ENCODE peak calls at places on chromosomes 2 and 18, in four cellular contexts. C is T-cell, D is GM20000, W is NT2/D1. F is an unnamed sample.

GRCh38 chr2:158773121-158773520 is 22.0 kb upstream of the DAPL1 start:
- DNase-seq in C (no peak), D (no peak), W (no peak), F (no peak)

GRCh38 chr2:172613035-172613434 is 57.1 kb downstream of the PDK1 start:
- DNase-seq in C (no peak), D (no peak), W (no peak), F (no peak)

GRCh38 chr2:85539361-85540130 is 578 bp downstream of the MAT2A start:
- DNase-seq in C (peak), D (peak), W (no peak), F (no peak)

GRCh38 chr2:135494917-135495316 is 36.1 kb downstream of the ZRANB3 start:
- DNase-seq in C (no peak), D (no peak), W (no peak), F (no peak)

GRCh38 chr2:17517481-17518211 is 594 bp downstream of the RAD51AP2 start:
- DNase-seq in C (no peak), D (no peak), W (no peak), F (no peak)

GRCh38 chr2:219182331-219183150 is 4.5 kb downstream of the RETREG2 start:
- DNase-seq in C (no peak), D (no peak), W (no peak), F (no peak)

GRCh38 chr2:219453691-219454131 is 19.1 kb downstream of the SPEG start:
- DNase-seq in C (no peak), D (no peak), W (no peak), F (no peak)

GRCh38 chr18:54835944-54836343 is 7.7 kb downstream of the RAB27B start:
- DNase-seq in C (no peak), D (no peak), W (no peak), F (no peak)

GRCh38 chr18:13577091-13577697 is 149.2 kb downstream of the FAM210A start:
- DNase-seq in C (no peak), D (peak), W (no peak), F (no peak)

GRCh38 chr2:47072018-47072691 is 83.0 kb downstream of the STPG4 start:
- DNase-seq in C (no peak), D (no peak), W (no peak), F (no peak)

GRCh38 chr2:28390241-28390856 is 2.3 kb upstream of the FOSL2 start:
- DNase-seq in C (peak), D (peak), W (no peak), F (no peak)

GRCh38 chr2:104752504-104752903 is 101.4 kb upstream of the POU3F3 start:
- DNase-seq in C (no peak), D (no peak), W (no peak), F (no peak)

GRCh38 chr2:234241656-234242445 is 191.3 kb downstream of the SPP2 start:
- DNase-seq in C (no peak), D (no peak), W (no peak), F (no peak)

GRCh38 chr18:49616618-49617328 is 54.9 kb downstream of the LIPG start:
- DNase-seq in C (no peak), D (no peak), W (no peak), F (no peak)

GRCh38 chr2:153071090-153071489 is 352.7 kb downstream of the ARL6IP6 start:
- DNase-seq in C (no peak), D (no peak), W (no peak), F (no peak)

GRCh38 chr2:69689466-69689865 is 45.9 kb upstream of the AAK1 start:
- DNase-seq in C (no peak), D (no peak), W (no peak), F (no peak)

GRCh38 chr18:49786019-49786720 is 27.2 kb downstream of the ACAA2 start:
- DNase-seq in C (no peak), D (no peak), W (no peak), F (no peak)

GRCh38 chr2:74501335-74502071 is 2.1 kb upstream of the LBX2 start:
- DNase-seq in C (no peak), D (peak), W (no peak), F (no peak)

GRCh38 chr2:62354771-62355550 is 151.0 kb downstream of the TMEM17 start:
- DNase-seq in C (no peak), D (no peak), W (no peak), F (peak)

GRCh38 chr2:108279468-108279867 is 9.2 kb upstream of the SULT1C2 start:
- DNase-seq in C (no peak), D (no peak), W (no peak), F (no peak)

GRCh38 chr2:7574385-7574784 is 657.2 kb downstream of the RNF144A start:
- DNase-seq in C (no peak), D (no peak), W (no peak), F (no peak)

GRCh38 chr2:149145314-149146295 is 107.1 kb downstream of the LYPD6B start:
- DNase-seq in C (no peak), D (no peak), W (no peak), F (no peak)

GRCh38 chr2:28375236-28375635 is 17.4 kb upstream of the FOSL2 start:
- DNase-seq in C (no peak), D (no peak), W (no peak), F (no peak)

GRCh38 chr2:238925281-238925680 is 77.4 kb downstream of the TWIST2 start:
- DNase-seq in C (no peak), D (no peak), W (no peak), F (no peak)

GRCh38 chr2:57962861-57963260 is 83.7 kb upstream of the VRK2 start:
- DNase-seq in C (no peak), D (no peak), W (no peak), F (no peak)

GRCh38 chr2:234835738-234836137 is 116.1 kb upstream of the SH3BP4 start:
- DNase-seq in C (no peak), D (no peak), W (no peak), F (no peak)

GRCh38 chr2:55048514-55048924 is 1.7 kb downstream of the RTN4 start:
- DNase-seq in C (no peak), D (no peak), W (no peak), F (no peak)

GRCh38 chr2:42118759-42119569 is 50.2 kb upstream of the EML4 start:
- DNase-seq in C (no peak), D (no peak), W (no peak), F (no peak)